ENCODE peak calls at places on chromosome 3, in five cellular contexts. M is choroid plexus epithelial cell, R is transverse colon, Y is mucosa of descending colon, H is lower lobe of right lung. Z is an unnamed sample.

GRCh38 chr3:191431160-191431822 is 29.7 kb upstream of the PYDC2 start:
- DNase-seq in Y (no peak), H (no peak), M (no peak), R (no peak), Z (no peak)

GRCh38 chr3:23264413-23264812 is 61.3 kb downstream of the UBE2E2 start:
- DNase-seq in H (no peak), R (no peak), M (peak; percentile 67), Y (no peak), Z (peak; percentile 90)

GRCh38 chr3:8441969-8442559 is 59.6 kb upstream of the LMCD1 start:
- DNase-seq in R (no peak), H (no peak), M (peak; percentile 75), Y (peak; percentile 42), Z (peak; percentile 91)

GRCh38 chr3:64353256-64353655 is 128.0 kb upstream of the PRICKLE2 start:
- DNase-seq in Y (no peak), M (peak; percentile 58), H (no peak), R (no peak), Z (peak; percentile 39)

GRCh38 chr3:72520690-72521308 is 327.4 kb downstream of the SHQ1 start:
- DNase-seq in R (no peak), Y (no peak), M (peak; percentile 89), H (no peak), Z (no peak)

GRCh38 chr3:11435420-11435819 is 163.2 kb downstream of the ATG7 start:
- DNase-seq in Y (no peak), M (no peak), R (no peak), H (no peak), Z (no peak)

GRCh38 chr3:170584585-170585007 is 1.3 kb downstream of the SLC7A14 start:
- DNase-seq in H (peak; percentile 68), R (peak; percentile 42), M (peak; percentile 74), Y (peak; percentile 79), Z (peak; percentile 74)

GRCh38 chr3:2579206-2579605 is 480.5 kb downstream of the CNTN4 start:
- DNase-seq in H (no peak), M (no peak), Y (peak; percentile 51), R (peak; percentile 14), Z (no peak)

GRCh38 chr3:8621872-8622271 is 22.7 kb downstream of the SSUH2 start:
- DNase-seq in H (no peak), M (peak; percentile 94), Y (peak; percentile 21), R (peak; percentile 21), Z (peak; percentile 90)

GRCh38 chr3:188164248-188164687 is 10.3 kb downstream of the LPP start:
- DNase-seq in R (peak; percentile 80), M (no peak), H (no peak), Y (peak; percentile 87), Z (no peak)

DNA sequence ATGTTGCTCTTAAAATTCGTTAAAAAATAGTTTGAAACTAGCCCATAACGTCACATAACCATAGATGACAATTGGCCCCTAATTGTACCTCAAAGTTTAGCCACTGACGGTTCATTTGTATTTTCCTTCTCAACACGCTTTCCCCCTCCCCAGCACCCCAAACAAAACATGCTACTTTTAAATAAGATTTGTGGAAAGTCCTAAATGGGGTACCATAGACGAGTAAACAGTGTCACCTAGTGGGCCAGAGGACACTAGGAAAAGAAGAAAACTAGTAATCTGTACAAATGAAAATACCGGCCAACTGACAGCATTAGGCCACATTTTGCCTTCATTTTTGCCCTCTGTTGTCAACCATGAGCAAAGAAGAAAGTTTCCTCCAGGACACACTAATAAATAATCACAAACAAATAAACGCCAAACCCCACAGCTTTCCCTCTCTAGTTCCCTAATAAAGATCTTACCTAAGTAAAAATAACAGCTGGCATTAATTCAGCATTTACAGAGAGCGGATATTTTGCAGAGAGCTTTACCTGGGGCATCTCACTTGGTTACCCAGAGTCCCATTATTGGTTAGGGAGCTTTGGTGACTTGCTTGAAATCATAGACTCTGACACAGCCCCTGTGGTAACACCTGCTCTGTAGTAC is 175.1 kb upstream of the ATP11B start:
- DNase-seq in M (peak; percentile 13), Y (peak; percentile 61), H (no peak), R (no peak), Z (peak; percentile 2)
- TF ChIP-seq CTCF in M (peak; percentile 35), Y (no peak), H (peak; percentile 27), R (peak; percentile 52), Z (peak; percentile 17)

GRCh38 chr3:126354776-126355175 is 2.4 kb downstream of the KLF15 start:
- DNase-seq in M (no peak), R (no peak), H (peak; percentile 48), Y (no peak), Z (no peak)
- H3K4me3 ChIP-seq in M (no peak overlapping the region), R (no peak overlapping the region), H (peak overlapping the region; percentile 77), Y (no peak overlapping the region), Z (no peak overlapping the region)

GRCh38 chr3:185713015-185713414 is 111.8 kb downstream of the IGF2BP2 start:
- DNase-seq in H (no peak), M (no peak), R (peak; percentile 23), Y (peak; percentile 72), Z (no peak)

GRCh38 chr3:185716436-185717090 is 108.3 kb downstream of the IGF2BP2 start:
- DNase-seq in H (no peak), Y (peak; percentile 46), R (peak; percentile 42), M (peak; percentile 62), Z (no peak)

GRCh38 chr3:185717121-185717520 is 107.7 kb downstream of the IGF2BP2 start:
- DNase-seq in R (no peak), Y (no peak), M (peak; percentile 92), H (no peak), Z (peak; percentile 93)

GRCh38 chr3:185714085-185714484 is 110.8 kb downstream of the IGF2BP2 start:
- DNase-seq in H (no peak), R (no peak), Y (no peak), M (no peak), Z (no peak)

DNA sequence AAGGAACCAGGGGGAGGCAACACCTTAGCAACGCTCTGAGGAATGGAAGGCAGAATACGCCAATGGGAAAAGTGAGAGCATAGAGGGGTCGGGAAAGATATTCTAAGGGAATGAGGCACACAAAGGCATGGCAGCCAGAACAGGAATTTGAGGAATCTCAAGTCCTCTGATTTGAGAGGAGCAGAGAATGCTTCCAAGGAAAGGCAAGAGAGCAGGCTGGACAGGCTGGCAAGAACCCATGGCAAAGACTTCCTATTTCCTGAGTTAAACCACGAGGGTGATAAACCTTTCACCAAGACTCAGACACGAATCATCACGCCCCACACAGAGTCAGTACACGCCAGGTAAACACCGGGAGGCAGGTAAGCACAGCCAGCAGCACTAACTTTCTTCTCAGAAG is 109.8 kb downstream of the IGF2BP2 start:
- DNase-seq in M (no peak), H (no peak), Y (peak; percentile 33), R (peak; percentile 17), Z (peak; percentile 82)
- TF ChIP-seq CTCF in M (no peak), H (no peak), Y (no peak), R (no peak), Z (no peak)

DNA sequence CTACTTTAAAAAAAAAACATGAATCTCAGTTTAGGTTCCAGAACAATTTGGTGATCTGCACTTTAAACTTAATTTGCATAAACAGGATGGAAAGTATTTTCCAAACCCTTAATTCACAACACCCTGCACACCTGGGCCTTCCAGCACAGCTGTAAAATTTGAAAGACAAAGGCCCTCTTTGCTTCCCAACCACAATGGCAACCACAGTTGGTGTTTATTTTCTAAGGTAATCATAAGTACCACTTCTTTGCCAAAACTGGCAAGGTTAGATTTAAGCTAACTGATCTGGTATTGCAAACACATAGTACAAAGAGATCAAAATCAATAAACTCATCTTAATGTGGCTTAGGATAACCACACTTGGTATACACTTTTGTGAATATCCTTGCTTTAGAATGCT is 4.1 kb downstream of the LRIG1 start:
- DNase-seq in Y (no peak), R (no peak), H (no peak), M (no peak), Z (no peak)
- H3K4me3 ChIP-seq in Y (no peak overlapping the region), R (no peak overlapping the region), H (no peak overlapping the region), M (no peak overlapping the region), Z (no peak overlapping the region)

GRCh38 chr3:164375538-164375937 is 702.8 kb downstream of the SI start:
- DNase-seq in M (no peak), R (no peak), H (no peak), Y (no peak), Z (peak; percentile 20)

GRCh38 chr3:164377466-164377865 is 700.8 kb downstream of the SI start:
- DNase-seq in Y (no peak), H (no peak), M (no peak), R (no peak), Z (no peak)

GRCh38 chr3:164380156-164380555 is 698.1 kb downstream of the SI start:
- DNase-seq in H (no peak), M (no peak), Y (no peak), R (no peak), Z (no peak)

GRCh38 chr3:164370970-164371369 is 707.3 kb downstream of the SI start:
- DNase-seq in R (no peak), H (no peak), Y (no peak), M (no peak), Z (no peak)

DNA sequence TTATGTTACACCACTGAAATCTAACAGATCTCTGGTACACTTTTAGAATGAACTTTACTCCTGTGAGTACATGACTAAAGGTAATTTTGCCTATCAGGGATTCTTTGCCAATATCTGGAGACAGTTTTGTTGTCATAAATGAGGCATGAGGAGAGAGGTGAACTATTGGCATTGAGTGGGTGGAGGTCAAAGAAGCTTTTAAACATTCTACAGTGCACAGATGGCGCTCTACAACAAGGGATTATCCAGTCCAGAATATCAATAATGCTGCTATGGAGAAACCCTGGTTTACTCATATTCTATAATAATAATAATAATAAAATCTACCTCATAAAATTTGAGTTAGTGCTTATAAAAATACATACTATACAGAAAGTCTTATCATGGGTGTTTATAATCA is 702.3 kb downstream of the SI start:
- DNase-seq in M (no peak), Y (no peak), H (no peak), R (no peak), Z (no peak)
- TF ChIP-seq CTCF in M (no peak), Y (no peak), H (no peak), R (no peak), Z (no peak)

GRCh38 chr3:100992086-100993033 is 861 bp downstream of the ABI3BP start:
- DNase-seq in M (peak; percentile 81), H (no peak), Y (peak; percentile 47), R (peak; percentile 13), Z (peak; percentile 79)
- H3K4me3 ChIP-seq in M (peak overlapping the region; percentile 55), H (peak overlapping the region; percentile 49), Y (no peak overlapping the region), R (peak overlapping the region; percentile 49), Z (peak overlapping the region; percentile 75)

GRCh38 chr3:33537135-33537534 is 96.9 kb upstream of the UBP1 start:
- DNase-seq in H (no peak), M (peak; percentile 3), R (no peak), Y (no peak), Z (peak; percentile 20)
- TF ChIP-seq CTCF in H (no peak), M (no peak), R (no peak), Y (no peak), Z (no peak)